ENCODE peak calls at places on chromosomes 2 and 18, in eight cellular contexts. G is upper lobe of right lung, K is body of pancreas, X is Peyer's patch, H is tibial artery, L is spleen, A is heart left ventricle, O is HCT116. I is an unnamed sample. For H3K36me3, the result is how much of the 10 kb centered on the place peaks cover.

GRCh38 chr2:236744316-236745105 is 174.9 kb downstream of the ACKR3 start:
- DNase-seq in G (no peak), K (peak), X (no peak), H (no peak), L (no peak), A (no peak), O (no peak), I (no peak)

GRCh38 chr18:362914-363295 is 95.1 kb upstream of the THOC1 start:
- DNase-seq in G (no peak), K (no peak), X (no peak), H (no peak), L (no peak), A (no peak), O (no peak), I (no peak)

GRCh38 chr18:36366994-36367839 is 69.7 kb downstream of the FHOD3 start:
- DNase-seq in G (no peak), K (peak), X (no peak), H (peak), L (no peak), A (peak), O (no peak), I (no peak)

GRCh38 chr18:6521804-6522418 is 107.2 kb upstream of the L3MBTL4 start:
- DNase-seq in G (no peak), K (peak), X (no peak), H (no peak), L (no peak), A (no peak), O (no peak), I (no peak)

GRCh38 chr2:106108351-106108750 is 85.8 kb downstream of the UXS1 start:
- DNase-seq in G (no peak), K (no peak), X (no peak), H (no peak), L (no peak), A (no peak), O (no peak), I (no peak)

GRCh38 chr18:75970212-75970611 is 524.8 kb downstream of the ZNF516 start:
- DNase-seq in G (no peak), K (no peak), X (no peak), H (no peak), L (no peak), A (no peak), O (no peak), I (no peak)

GRCh38 chr18:55790296-55790695 is 202.3 kb upstream of the TCF4 start:
- DNase-seq in G (no peak), K (no peak), X (no peak), H (no peak), L (no peak), A (no peak), O (no peak), I (no peak)

GRCh38 chr18:54805571-54806334 is 22.5 kb upstream of the RAB27B start:
- DNase-seq in G (no peak), K (no peak), X (no peak), H (no peak), L (no peak), A (no peak), O (no peak), I (no peak)

GRCh38 chr2:3601561-3602271 is 6.8 kb downstream of the COLEC11 start:
- DNase-seq in G (no peak), K (no peak), X (no peak), H (no peak), L (no peak), A (no peak), O (no peak), I (no peak)

GRCh38 chr18:23229472-23229871 is 94.2 kb downstream of the CABLES1 start:
- DNase-seq in G (no peak), K (no peak), X (no peak), H (no peak), L (no peak), A (no peak), O (no peak), I (no peak)

GRCh38 chr18:43661570-43661969 is 384.3 kb upstream of the SYT4 start:
- DNase-seq in G (no peak), K (peak), X (no peak), H (no peak), L (no peak), A (no peak), O (no peak), I (no peak)

GRCh38 chr2:224983719-224984388 is 58.4 kb downstream of the DOCK10 start:
- DNase-seq in G (no peak), K (no peak), X (no peak), H (peak), L (no peak), A (no peak), O (no peak), I (no peak)

GRCh38 chr2:235647836-235648235 is 154.0 kb downstream of the AGAP1 start:
- DNase-seq in G (no peak), K (no peak), X (no peak), H (no peak), L (no peak), A (no peak), O (no peak), I (no peak)

GRCh38 chr2:69185807-69186206 is 172.8 kb downstream of the ANTXR1 start:
- DNase-seq in G (no peak), K (no peak), X (no peak), H (no peak), L (no peak), A (no peak), O (no peak), I (no peak)

GRCh38 chr2:28348149-28348567 is 44.5 kb upstream of the FOSL2 start:
- DNase-seq in G (peak), K (no peak), X (peak), H (no peak), L (peak), A (no peak), O (no peak), I (peak)

GRCh38 chr2:36376992-36377738 is 21.6 kb downstream of the CRIM1 start:
- DNase-seq in G (peak), K (no peak), X (peak), H (no peak), L (no peak), A (no peak), O (no peak), I (peak)

GRCh38 chr2:180970052-180970451 is 10.4 kb upstream of the UBE2E3 start:
- DNase-seq in G (no peak), K (no peak), X (no peak), H (no peak), L (no peak), A (no peak), O (no peak), I (no peak)

GRCh38 chr2:69311017-69311416 is 76.0 kb downstream of the GFPT1 start:
- DNase-seq in G (no peak), K (no peak), X (no peak), H (no peak), L (no peak), A (no peak), O (no peak), I (no peak)

GRCh38 chr2:239722760-239723448 is 302.2 kb downstream of the NDUFA10 start:
- DNase-seq in G (peak), K (no peak), X (peak), H (no peak), L (peak), A (no peak), O (no peak), I (no peak)

GRCh38 chr2:88832256-88832991 is 141.0 kb downstream of the RPIA start:
- DNase-seq in G (no peak), K (no peak), X (no peak), H (no peak), L (peak), A (no peak), O (no peak), I (no peak)

GRCh38 chr18:12460874-12461273 is 53.1 kb downstream of the PRELID3A start:
- DNase-seq in G (no peak), K (no peak), X (peak), H (no peak), L (peak), A (no peak), O (no peak), I (no peak)

GRCh38 chr2:65265090-65266045 is 37.7 kb downstream of the ACTR2 start:
- DNase-seq in G (no peak), K (peak), X (no peak), H (no peak), L (no peak), A (no peak), O (peak), I (peak)

GRCh38 chr2:192267484-192267883 is 72.8 kb upstream of the TMEFF2 start:
- DNase-seq in G (no peak), K (no peak), X (no peak), H (no peak), L (no peak), A (no peak), O (no peak), I (no peak)

GRCh38 chr2:192265751-192266150 is 71.0 kb upstream of the TMEFF2 start:
- DNase-seq in G (no peak), K (no peak), X (no peak), H (no peak), L (no peak), A (no peak), O (no peak), I (no peak)
- H3K4me3 ChIP-seq in G (no peak), K (no peak), X (no peak), H (no peak), L (no peak), A (no peak), O (no peak), I (no peak)

GRCh38 chr2:73927344-73927743 is 664 bp downstream of the DGUOK start:
- DNase-seq in G (no peak), K (no peak), X (no peak), H (no peak), L (no peak), A (no peak), O (no peak), I (no peak)

GRCh38 chr2:73925033-73925704 is 1.5 kb upstream of the DGUOK start:
- DNase-seq in G (no peak), K (no peak), X (no peak), H (no peak), L (no peak), A (no peak), O (peak), I (peak)

GRCh38 chr2:73928995-73929394 is 2.3 kb downstream of the DGUOK start:
- DNase-seq in G (no peak), K (no peak), X (no peak), H (no peak), L (no peak), A (no peak), O (no peak), I (peak)

GRCh38 chr2:73925853-73926492 is 707 bp upstream of the DGUOK start:
- DNase-seq in G (no peak), K (peak), X (peak), H (no peak), L (no peak), A (no peak), O (no peak), I (peak)

GRCh38 chr2:73926493-73927327 is at the start of gene DGUOK:
- DNase-seq in G (peak), K (peak), X (peak), H (peak), L (peak), A (peak), O (peak), I (peak)
- TF ChIP-seq CTCF in G (no peak), K (no peak), X (peak), H (no peak), L (no peak), A (no peak), O (no peak), I (no peak)

GRCh38 chr2:96186562-96186961 is 22.1 kb downstream of the STARD7 start:
- DNase-seq in G (no peak), K (no peak), X (no peak), H (no peak), L (no peak), A (no peak), O (no peak), I (no peak)

GRCh38 chr2:96195410-96196071 is 13.1 kb downstream of the STARD7 start:
- DNase-seq in G (peak), K (no peak), X (peak), H (no peak), L (peak), A (no peak), O (no peak), I (no peak)

GRCh38 chr2:96188821-96189526 is 19.7 kb downstream of the STARD7 start:
- DNase-seq in G (no peak), K (no peak), X (no peak), H (no peak), L (no peak), A (no peak), O (no peak), I (no peak)

GRCh38 chr2:96197541-96198255 is 10.9 kb downstream of the STARD7 start:
- DNase-seq in G (no peak), K (no peak), X (no peak), H (no peak), L (peak), A (no peak), O (no peak), I (no peak)

GRCh38 chr2:96191937-96192670 is 16.5 kb downstream of the STARD7 start:
- DNase-seq in G (no peak), K (no peak), X (no peak), H (no peak), L (no peak), A (no peak), O (no peak), I (no peak)
- H3K36me3 ChIP-seq in G (half or more), K (under half), X (under half), H (half or more), L (under half), A (under half), O (under half), I (under half)

GRCh38 chr2:189022492-189022891 is 48.3 kb downstream of the COL3A1 start:
- DNase-seq in G (no peak), K (no peak), X (no peak), H (no peak), L (no peak), A (no peak), O (no peak), I (no peak)
- H3K4me3 ChIP-seq in G (no peak), K (no peak), X (no peak), H (no peak), L (no peak), A (no peak), O (no peak), I (no peak)

DNA sequence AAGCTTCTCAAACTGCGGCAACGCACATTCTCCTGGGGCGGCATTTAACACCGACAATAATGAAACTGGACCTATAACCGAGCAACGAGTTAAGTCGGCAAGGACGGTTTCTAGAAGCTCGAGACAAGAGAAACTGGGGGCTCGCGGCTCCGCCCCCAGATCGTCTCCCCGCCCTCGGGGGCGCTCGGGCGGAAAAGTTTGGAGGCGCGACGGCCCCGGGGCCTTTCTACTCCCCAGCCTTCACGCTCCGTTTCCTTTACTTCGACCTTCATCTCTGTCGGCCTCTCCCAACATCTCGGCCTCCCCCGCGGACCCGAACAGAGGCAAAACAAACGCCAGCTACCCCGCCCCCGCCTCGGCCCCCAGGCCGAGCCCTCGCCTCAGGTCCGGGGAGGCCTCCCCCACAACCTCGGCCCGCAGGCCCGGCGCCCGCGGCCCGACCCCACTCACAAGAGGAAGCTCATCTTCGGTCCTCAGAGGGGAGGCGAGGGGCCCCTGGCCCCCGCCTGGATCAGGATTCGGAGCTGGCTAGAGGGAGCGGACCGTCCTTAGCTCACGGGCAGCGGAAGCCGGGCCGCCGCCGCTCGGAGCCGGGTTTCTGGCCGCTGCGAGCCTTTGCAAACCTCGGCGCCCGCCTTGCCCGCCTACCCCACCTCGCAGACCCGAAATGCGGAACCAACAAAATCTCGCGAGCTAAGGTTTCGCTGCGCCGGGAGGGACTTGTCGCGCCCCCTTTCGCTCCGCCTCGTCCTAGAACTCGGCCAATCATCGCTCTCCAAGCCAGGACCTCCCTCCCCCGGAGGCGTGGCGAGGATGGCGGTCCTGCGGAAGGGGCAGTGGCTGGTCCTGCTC is at the start of gene MOB1A:
- DNase-seq in G (peak), K (peak), X (peak), H (peak), L (peak), A (peak), O (peak), I (peak)
- TF ChIP-seq CTCF in G (no peak), K (no peak), X (no peak), H (no peak), L (no peak), A (no peak), O (no peak), I (no peak)

I was measured in mucosa of descending colon.